ENCODE peak calls at places on chromosome 11, in ten cellular contexts. R is upper lobe of right lung, F is tibial nerve, X is AG10803, S is mammary epithelial cell, J is psoas muscle, T is cardiac fibroblast, L is fibroblast of pulmonary artery, N is left lung, V is cardiac muscle cell. C is an unnamed sample.

GRCh38 chr11:95337175-95337957 is 106.4 kb upstream of the SESN3 start:
- DNase-seq in V (peak), S (peak), T (peak), N (peak), F (peak), R (peak), X (peak), J (peak), L (peak), C (peak)

GRCh38 chr11:1440496-1440895 is 46.1 kb downstream of the MOB2 start:
- DNase-seq in J (no peak), L (no peak), V (no peak), F (no peak), X (no peak), T (no peak), S (no peak), N (no peak), R (no peak), C (no peak)

GRCh38 chr11:72493426-72494108 is 59.2 kb upstream of the CLPB start:
- DNase-seq in X (no peak), N (no peak), F (no peak), T (no peak), V (no peak), J (no peak), L (no peak), S (no peak), R (no peak), C (no peak)

GRCh38 chr11:73717136-73717535 is 43.7 kb downstream of the RAB6A start:
- DNase-seq in T (no peak), S (no peak), R (no peak), L (no peak), N (no peak), X (no peak), V (no peak), F (no peak), J (no peak), C (no peak)

GRCh38 chr11:15006139-15006759 is 34.1 kb upstream of the CALCA start:
- DNase-seq in L (peak), X (peak), F (no peak), J (no peak), V (peak), N (no peak), S (peak), T (peak), R (no peak), C (peak)

GRCh38 chr11:76096552-76096951 is 109.8 kb downstream of the WNT11 start:
- DNase-seq in R (no peak), S (no peak), V (no peak), N (no peak), L (no peak), T (no peak), J (no peak), X (no peak), F (no peak), C (no peak)

GRCh38 chr11:114846040-114846791 is 167.9 kb downstream of the NXPE2 start:
- DNase-seq in V (no peak), R (no peak), F (no peak), J (peak), L (no peak), S (peak), X (no peak), T (no peak), N (no peak), C (no peak)

GRCh38 chr11:60840711-60841430 is 1.0 kb upstream of the CCDC86 start:
- DNase-seq in V (no peak), J (peak), T (peak), S (no peak), N (no peak), L (peak), F (peak), X (peak), R (no peak), C (peak)

GRCh38 chr11:125090816-125091215 is 20.6 kb downstream of the TMEM218 start:
- DNase-seq in X (no peak), S (no peak), N (no peak), J (no peak), V (no peak), T (no peak), R (no peak), F (no peak), L (no peak), C (no peak)

GRCh38 chr11:3077174-3077839 is 20.1 kb upstream of the CARS1 start:
- DNase-seq in V (no peak), N (no peak), S (no peak), R (no peak), F (no peak), T (no peak), L (no peak), J (no peak), X (no peak), C (no peak)

GRCh38 chr11:1559103-1559951 is 12.7 kb downstream of the DUSP8 start:
- DNase-seq in F (peak), S (peak), R (peak), X (peak), V (no peak), L (peak), J (peak), T (peak), N (peak), C (peak)

GRCh38 chr11:97956904-97957303 is 1063.8 kb upstream of the CNTN5 start:
- DNase-seq in L (no peak), N (no peak), S (no peak), T (no peak), X (peak), J (no peak), F (no peak), R (no peak), V (no peak), C (no peak)

GRCh38 chr11:102846292-102846691 is 2.9 kb upstream of the MMP3 start:
- DNase-seq in L (no peak), J (no peak), X (no peak), R (no peak), S (peak), T (no peak), N (no peak), V (no peak), F (no peak), C (no peak)

DNA sequence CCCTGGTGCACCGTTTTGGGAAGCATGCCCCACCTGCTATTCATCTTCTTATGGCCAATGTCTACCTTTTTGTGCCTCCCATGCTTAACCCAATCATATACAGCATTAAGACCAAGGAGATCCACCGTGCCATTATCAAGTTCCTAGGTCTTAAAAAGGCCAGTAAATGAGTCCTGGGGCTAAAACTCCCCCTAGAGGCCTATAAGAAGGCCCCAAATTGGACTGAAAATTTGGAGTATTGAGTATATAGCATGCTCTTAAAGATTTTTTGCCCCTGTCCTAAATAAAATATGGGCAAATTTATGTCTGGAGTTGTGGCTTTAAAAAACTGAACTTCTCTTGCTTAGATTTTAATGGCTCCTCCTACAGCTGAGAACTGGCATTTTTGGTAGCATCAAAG is 6.6 kb downstream of the OR51M1 start:
- DNase-seq in T (no peak), X (no peak), R (no peak), N (no peak), J (no peak), V (no peak), F (no peak), S (no peak), L (no peak), C (no peak)
- TF ChIP-seq CTCF in T (no peak), X (no peak), R (no peak), N (no peak), J (no peak), V (no peak), F (no peak), S (no peak), L (no peak), C (no peak)

DNA sequence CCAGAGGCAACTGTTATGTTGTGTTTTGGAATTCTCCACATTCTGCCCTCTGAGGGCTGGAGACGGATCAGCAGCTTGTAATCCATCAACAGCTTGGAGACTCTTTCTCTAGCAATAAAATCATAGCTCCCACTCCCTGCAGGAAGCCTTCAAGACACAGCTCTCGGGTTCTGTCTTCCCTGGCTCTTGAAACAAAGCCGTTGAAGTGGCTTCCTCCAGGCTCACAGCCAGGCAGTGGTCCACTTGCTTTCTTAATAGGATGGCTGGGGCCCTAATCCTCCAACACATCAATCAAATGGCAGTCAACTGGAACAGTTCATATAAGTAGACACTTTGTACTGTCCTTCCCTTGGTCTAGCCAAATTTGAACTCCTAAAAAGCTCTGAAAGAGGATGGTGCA is 74.4 kb downstream of the SC5D start:
- DNase-seq in R (no peak), N (no peak), V (peak), L (no peak), X (no peak), S (no peak), J (no peak), F (no peak), T (no peak), C (no peak)
- H3K4me3 ChIP-seq in R (no peak), N (no peak), V (no peak), L (no peak), X (no peak), S (no peak), J (no peak), F (no peak), T (no peak), C (no peak)

GRCh38 chr11:64009234-64009633 is 23.0 kb downstream of the OTUB1 start:
- DNase-seq in R (no peak), F (no peak), J (no peak), S (no peak), L (no peak), N (no peak), V (no peak), X (no peak), T (no peak), C (no peak)

GRCh38 chr11:64006468-64006867 is 20.2 kb downstream of the OTUB1 start:
- DNase-seq in V (no peak), T (no peak), J (no peak), L (no peak), R (no peak), S (no peak), F (no peak), N (no peak), X (no peak), C (peak)

GRCh38 chr11:64007160-64007628 is 21.0 kb downstream of the OTUB1 start:
- DNase-seq in J (no peak), S (peak), T (peak), R (no peak), L (peak), X (peak), V (peak), N (peak), F (no peak), C (peak)

GRCh38 chr11:64008283-64008931 is 22.2 kb downstream of the OTUB1 start:
- DNase-seq in R (no peak), L (no peak), J (no peak), X (no peak), S (no peak), N (no peak), V (no peak), T (no peak), F (no peak), C (no peak)

DNA sequence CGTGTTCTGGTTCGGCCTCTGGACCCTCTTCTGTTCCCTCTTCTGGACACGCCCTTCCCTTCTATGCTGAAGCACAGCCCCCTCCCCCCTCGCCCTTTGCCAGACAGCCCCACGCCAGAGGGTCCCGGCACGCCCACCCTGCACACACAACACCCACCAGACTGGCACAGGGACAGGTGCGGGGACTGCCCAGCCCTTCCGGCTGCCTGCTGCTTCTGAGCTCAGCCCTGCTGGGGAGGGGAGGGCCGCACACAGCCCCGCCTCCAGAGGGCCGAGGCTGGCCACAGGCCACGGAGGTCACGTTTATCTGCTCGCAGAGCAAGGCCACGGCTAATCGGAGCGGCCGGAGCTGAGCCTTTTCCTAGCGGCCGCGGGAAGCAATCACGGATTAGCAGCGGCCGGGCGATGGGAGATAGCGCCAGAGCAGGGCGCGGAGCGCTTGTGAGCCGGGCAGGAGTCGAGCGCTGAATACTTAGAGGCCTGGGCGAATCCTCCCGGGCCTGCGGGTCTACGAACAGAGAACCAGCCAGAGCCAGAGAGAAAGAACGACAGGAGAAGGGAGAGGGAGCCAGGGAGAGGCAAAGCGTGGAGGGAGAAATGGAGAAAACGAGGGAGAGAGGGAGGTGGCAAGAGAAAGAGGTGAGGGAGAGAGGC is 21.5 kb downstream of the OTUB1 start:
- DNase-seq in N (peak), L (peak), S (no peak), X (no peak), T (peak), V (peak), F (peak), R (peak), J (peak), C (no peak)
- TF ChIP-seq CTCF in N (no peak), L (peak), S (peak), X (no peak), T (peak), V (peak), F (no peak), R (peak), J (peak), C (no peak)

DNA sequence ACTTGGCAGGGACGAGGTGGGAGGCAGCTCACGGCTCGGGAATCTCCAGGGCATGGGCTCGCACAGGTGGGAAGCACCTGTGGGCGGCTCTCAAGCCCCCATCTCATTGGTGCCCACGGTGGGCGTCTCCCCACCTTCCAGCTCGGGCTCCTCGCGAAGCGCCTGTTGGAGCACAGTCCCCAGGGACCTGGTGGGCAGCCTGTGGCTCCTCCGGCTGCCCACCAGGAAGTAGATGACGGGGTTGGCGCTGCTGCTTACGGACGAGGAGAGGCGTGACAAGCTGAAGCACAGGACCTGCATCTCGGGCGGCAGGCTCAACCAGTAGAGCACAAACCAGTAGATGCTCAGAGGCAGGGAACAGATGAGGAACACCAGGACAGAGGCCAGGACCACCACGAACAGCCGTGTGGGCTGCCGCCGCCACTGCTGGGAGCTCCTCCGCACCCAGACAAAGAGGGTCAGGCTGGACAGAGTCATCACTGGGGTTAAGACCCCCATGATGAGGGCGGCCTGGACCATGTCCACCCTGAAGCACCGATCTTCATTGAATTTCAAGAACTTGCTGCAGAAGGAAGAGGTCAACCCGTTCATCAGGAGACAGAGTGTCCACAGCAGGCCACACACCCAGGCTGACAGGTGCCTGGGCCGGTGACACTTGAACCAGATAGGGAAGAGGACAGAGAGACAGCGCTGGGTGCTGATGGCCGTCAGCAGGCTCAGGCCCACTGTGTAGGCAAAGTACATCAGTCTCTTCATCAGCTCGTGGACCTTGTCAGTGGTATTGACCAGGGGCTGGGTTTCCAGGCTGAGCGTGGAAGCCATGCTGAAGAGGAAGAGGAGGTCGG is 633 bp downstream of the MRGPRD start:
- DNase-seq in F (no peak), X (no peak), S (no peak), V (no peak), N (peak), J (peak), R (peak), T (no peak), L (no peak), C (no peak)
- H3K4me3 ChIP-seq in F (no peak), X (no peak), S (no peak), V (no peak), N (no peak), J (no peak), R (no peak), T (no peak), L (no peak), C (no peak)

DNA sequence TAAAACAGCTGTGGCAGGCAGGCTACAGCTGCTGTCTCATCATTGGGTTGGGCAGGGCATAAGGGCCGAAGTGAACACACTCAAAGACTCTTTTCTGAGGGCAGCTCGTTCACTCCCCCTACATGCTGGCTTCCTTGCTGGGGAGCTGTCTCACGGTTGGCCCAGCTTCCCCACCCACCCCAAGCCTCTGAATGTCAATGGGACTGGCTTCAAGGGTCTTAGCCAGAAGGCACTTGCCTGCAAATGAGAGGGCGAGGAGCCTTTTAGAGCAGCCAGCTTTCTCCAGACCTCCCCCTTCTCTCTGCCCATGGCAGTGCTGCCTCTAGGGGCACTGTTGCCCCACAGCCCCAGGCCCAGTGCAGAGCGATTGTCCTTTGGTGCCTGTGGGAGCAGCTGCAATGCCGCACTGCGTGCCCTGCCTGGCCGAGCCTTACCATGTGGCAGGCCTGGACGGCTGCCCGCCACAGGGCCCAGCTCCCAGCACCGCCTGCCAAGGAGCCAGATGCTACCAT is 94.7 kb upstream of the RASSF10 start:
- DNase-seq in F (no peak), V (peak), S (peak), J (peak), R (peak), X (peak), N (no peak), L (peak), T (no peak), C (peak)
- TF ChIP-seq CTCF in F (peak), V (peak), S (peak), J (peak), R (peak), X (peak), N (peak), L (peak), T (peak), C (peak)

GRCh38 chr11:315051-315481 is 1.2 kb downstream of the IFITM1 start:
- DNase-seq in T (no peak), N (no peak), R (no peak), S (no peak), V (no peak), X (no peak), L (no peak), J (no peak), F (no peak), C (no peak)

GRCh38 chr11:316031-316701 is 2.3 kb downstream of the IFITM1 start:
- DNase-seq in T (peak), R (peak), S (no peak), L (no peak), V (no peak), F (no peak), X (no peak), N (peak), J (peak), C (no peak)

GRCh38 chr11:315516-315994 is 1.7 kb downstream of the IFITM1 start:
- DNase-seq in F (no peak), V (no peak), R (no peak), X (no peak), L (no peak), N (no peak), J (peak), S (no peak), T (no peak), C (no peak)

GRCh38 chr11:313787-314547 is at the start of gene IFITM1:
- DNase-seq in N (no peak), J (peak), F (peak), R (peak), V (peak), L (peak), X (peak), T (peak), S (peak), C (peak)

GRCh38 chr11:316891-317291 is 3.1 kb downstream of the IFITM1 start:
- DNase-seq in F (no peak), X (no peak), L (no peak), V (no peak), J (no peak), S (no peak), T (no peak), N (no peak), R (no peak), C (no peak)
- H3K4me3 ChIP-seq in F (peak), X (no peak), L (peak), V (no peak), J (peak), S (no peak), T (no peak), N (no peak), R (peak), C (no peak)

DNA sequence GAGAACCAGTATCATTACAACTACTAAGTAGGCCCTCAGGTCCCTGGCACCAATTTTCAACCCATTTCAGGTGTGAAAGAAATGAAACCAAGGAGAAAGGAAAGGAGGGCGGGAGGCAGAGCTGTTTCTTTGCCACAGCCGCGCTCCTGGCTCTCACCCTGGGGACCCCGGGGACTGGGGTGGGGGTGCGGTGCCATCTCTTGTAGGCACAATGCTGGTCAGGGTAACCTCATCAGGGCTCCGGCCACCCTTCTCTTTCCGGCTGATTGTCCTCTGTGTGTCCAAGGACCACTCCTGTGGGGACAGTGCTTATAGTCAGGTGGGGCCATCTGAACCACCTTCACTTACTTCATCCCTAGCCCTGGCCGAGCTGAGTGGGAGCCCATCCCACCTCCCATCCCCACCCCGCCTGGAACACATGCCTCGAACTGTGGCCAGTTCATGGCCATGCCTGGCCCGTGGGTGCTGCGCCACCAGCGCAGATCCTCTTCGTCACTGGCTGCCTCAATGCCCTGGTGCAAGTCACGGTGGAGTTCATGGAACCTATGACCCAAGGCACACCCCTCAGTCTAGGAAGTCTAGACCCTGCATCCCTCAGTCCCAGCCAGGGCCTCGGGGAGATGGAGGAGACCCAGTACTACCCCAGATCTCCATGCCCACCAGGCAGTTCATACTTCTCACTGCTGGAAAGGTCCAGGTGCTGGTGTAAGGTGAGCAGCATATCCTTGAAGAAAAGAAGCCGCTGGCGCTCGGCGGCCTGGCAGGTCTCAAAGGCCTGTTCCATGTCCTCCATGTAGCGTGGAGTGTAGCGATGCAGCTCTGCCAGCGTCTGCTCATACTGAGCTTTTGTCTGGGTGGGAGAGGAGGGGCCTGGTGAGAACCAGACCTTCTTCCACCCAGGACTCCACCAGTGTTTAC is 2.3 kb upstream of the ARFGAP2 start:
- DNase-seq in F (no peak), N (no peak), S (no peak), V (no peak), R (no peak), X (no peak), L (no peak), T (no peak), J (no peak), C (no peak)
- TF ChIP-seq CTCF in F (no peak), N (no peak), S (no peak), V (no peak), R (no peak), X (no peak), L (no peak), T (no peak), J (no peak), C (no peak)